ENCODE peak calls at places on chromosomes 2 and 18, in seven cellular contexts. F is IMR-90, J is mesenchymal stem cell, K is neuronal stem cell, S is H9, M is H1, Z is trophoblast cell. U is an unnamed sample.

GRCh38 chr2:201182650-201183372 is at the start of gene CASP10:
- DNase-seq in F (peak; percentile 55), J (peak; percentile 52), K (no peak), S (peak; percentile 37), M (no peak), Z (peak; percentile 67), U (peak; percentile 95)

GRCh38 chr2:71466301-71467179 is 13.2 kb downstream of the DYSF start:
- DNase-seq in F (no peak), J (peak; percentile 46), K (peak; percentile 54), S (peak; percentile 62), M (no peak), Z (peak; percentile 68), U (peak; percentile 47)

GRCh38 chr18:14221689-14222088 is 89.5 kb upstream of the ZNF519 start:
- DNase-seq in F (no peak), J (no peak), K (no peak), S (no peak), M (no peak), Z (no peak), U (no peak)

GRCh38 chr2:64841462-64841861 is 147.7 kb upstream of the SLC1A4 start:
- DNase-seq in F (no peak), J (no peak), K (no peak), S (no peak), M (no peak), Z (no peak), U (no peak)

GRCh38 chr18:6257950-6258349 is 156.8 kb downstream of the L3MBTL4 start:
- DNase-seq in F (no peak), J (no peak), K (no peak), S (peak; percentile 53), M (no peak), Z (no peak), U (peak; percentile 53)

GRCh38 chr18:37586641-37587225 is 21.1 kb upstream of the CELF4 start:
- DNase-seq in F (no peak), J (no peak), K (no peak), S (no peak), M (no peak), Z (no peak), U (peak; percentile 87)

GRCh38 chr2:20139828-20140227 is 85.1 kb downstream of the SDC1 start:
- DNase-seq in F (no peak), J (no peak), K (no peak), S (no peak), M (no peak), Z (no peak), U (no peak)

GRCh38 chr2:200622106-200622505 is 36.3 kb downstream of the AOX1 start:
- DNase-seq in F (peak; percentile 52), J (no peak), K (no peak), S (no peak), M (no peak), Z (no peak), U (no peak)

GRCh38 chr2:73290049-73290839 is 3.1 kb downstream of the EGR4 start:
- DNase-seq in F (peak; percentile 41), J (peak; percentile 40), K (no peak), S (peak; percentile 64), M (no peak), Z (peak; percentile 71), U (peak; percentile 73)

GRCh38 chr2:227890495-227891079 is 19.2 kb downstream of the DAW1 start:
- DNase-seq in F (peak; percentile 61), J (peak; percentile 62), K (peak; percentile 56), S (no peak), M (no peak), Z (peak; percentile 83), U (peak; percentile 38)

GRCh38 chr2:164784376-164784775 is 57.2 kb downstream of the COBLL1 start:
- DNase-seq in F (no peak), J (no peak), K (peak; percentile 15), S (no peak), M (no peak), Z (peak; percentile 30), U (peak; percentile 88)

GRCh38 chr2:72931280-72931910 is 14.1 kb downstream of the EMX1 start:
- DNase-seq in F (peak; percentile 59), J (no peak), K (no peak), S (no peak), M (no peak), Z (no peak), U (no peak)

GRCh38 chr2:3195865-3196504 is 181.6 kb downstream of the EIPR1 start:
- DNase-seq in F (no peak), J (no peak), K (no peak), S (no peak), M (no peak), Z (no peak), U (no peak)

GRCh38 chr18:3839481-3840075 is 389.6 kb downstream of the TGIF1 start:
- DNase-seq in F (no peak), J (no peak), K (peak; percentile 78), S (no peak), M (no peak), Z (no peak), U (no peak)

DNA sequence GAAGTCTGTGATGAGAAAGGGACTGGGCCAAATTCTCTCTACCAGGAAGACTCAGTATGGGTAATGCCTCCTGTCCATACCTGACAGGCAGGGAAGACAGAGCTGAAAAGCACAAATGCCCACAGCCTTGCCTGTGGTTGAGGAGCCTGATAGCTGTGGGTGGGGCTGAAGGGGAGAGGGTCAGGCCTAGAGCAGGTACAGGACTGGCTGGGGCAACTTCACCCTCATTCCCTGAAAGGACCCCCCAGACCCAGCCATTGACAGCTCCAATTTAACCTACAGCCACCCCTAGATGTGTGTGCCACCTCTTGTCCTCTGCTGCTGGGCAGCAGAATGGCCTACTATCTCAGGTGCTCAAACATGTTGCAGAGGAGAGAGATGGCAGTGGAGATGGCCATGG is 377.1 kb upstream of the KLHL29 start:
- DNase-seq in F (no peak), J (no peak), K (no peak), S (no peak), M (no peak), Z (no peak), U (no peak)
- H3K4ac ChIP-seq in F (no peak overlapping the region), J (no peak overlapping the region), K (no peak overlapping the region), S (no peak overlapping the region), M (no peak overlapping the region), Z (no peak overlapping the region), U (no peak overlapping the region)

DNA sequence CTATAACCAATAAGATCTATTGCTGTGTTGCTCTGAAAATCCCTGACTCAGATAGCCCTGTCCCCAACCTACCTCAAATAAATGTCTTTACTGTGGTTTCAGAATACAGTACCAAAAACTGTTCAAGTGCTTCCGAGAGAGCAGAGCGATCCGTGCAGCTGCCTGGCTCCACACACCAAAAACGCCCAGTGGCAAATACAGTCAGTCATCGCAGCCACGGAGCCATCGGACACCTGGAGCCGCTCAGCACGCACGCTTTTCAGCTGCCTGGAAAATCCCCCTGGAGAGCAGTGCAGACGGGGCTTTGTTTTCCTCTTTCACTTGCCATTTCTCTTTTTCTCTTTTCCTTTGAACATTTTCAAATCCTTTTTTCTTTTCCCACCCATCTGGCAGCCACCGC is 197.1 kb downstream of the NRP2 start:
- DNase-seq in F (no peak), J (no peak), K (no peak), S (no peak), M (no peak), Z (no peak), U (no peak)
- H2BK5ac ChIP-seq in F (no peak overlapping the region), J (no peak overlapping the region), K (no peak overlapping the region), S (no peak overlapping the region), M (no peak overlapping the region), Z (no peak overlapping the region), U (no peak overlapping the region)

DNA sequence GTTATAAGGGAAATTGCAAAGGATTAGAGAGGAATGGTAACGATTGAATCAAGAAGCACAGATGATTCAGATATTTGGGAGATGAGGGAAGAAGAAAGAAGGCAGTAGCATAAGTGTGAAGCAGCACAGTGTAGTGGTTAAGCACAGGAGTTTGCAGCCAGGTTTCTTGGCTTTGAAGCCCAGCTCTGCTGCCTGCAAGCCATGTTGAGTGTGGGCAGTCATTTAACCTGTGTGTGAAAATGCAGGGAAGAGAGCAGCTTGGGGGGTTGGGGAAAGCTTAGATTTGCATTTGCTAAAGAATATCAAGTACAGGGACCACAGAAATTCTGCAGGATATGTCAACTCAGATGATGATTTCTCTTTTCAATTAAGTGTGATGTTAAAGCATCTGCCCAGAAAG is 21.5 kb upstream of the RBMS1 start:
- DNase-seq in F (no peak), J (no peak), K (no peak), S (no peak), M (no peak), Z (no peak), U (peak; percentile 50)
- H3K18ac ChIP-seq in F (no peak overlapping the region), J (no peak overlapping the region), K (no peak overlapping the region), S (no peak overlapping the region), M (no peak overlapping the region), Z (no peak overlapping the region), U (no peak overlapping the region)

GRCh38 chr2:158395166-158395565 is 61.4 kb downstream of the CCDC148 start:
- DNase-seq in F (no peak), J (no peak), K (no peak), S (no peak), M (no peak), Z (no peak), U (peak; percentile 15)
- H3K4ac ChIP-seq in F (no peak overlapping the region), J (no peak overlapping the region), K (no peak overlapping the region), S (no peak overlapping the region), M (no peak overlapping the region), Z (no peak overlapping the region), U (no peak overlapping the region)

U was measured in mesendoderm.